ENCODE peak calls at places on chromosomes 4 and X, in six cellular contexts. One of them, this sample, is unnamed.

GRCh38 chrX:9516635-9517034 is 51.8 kb downstream of the TBL1X start:
- DNase-seq in IMR-90: no peak
- DNase-seq in activated CD4-positive, alpha-beta T cell treated with anti-CD3 and anti-CD28 coated beads, Interleukin-2, amount 10 ng/mL, durations not matched to agents 24 days and 14 days: no peak
- DNase-seq in kidney glomerular epithelial cell: no peak
- DNase-seq in glomerular endothelial cell: no peak
- DNase-seq in left ventricle myocardium superior: no peak
- DNase-seq in this sample: no peak

GRCh38 chrX:1488141-1488540 is 35.4 kb upstream of the ASMTL start:
- DNase-seq in IMR-90: no peak
- DNase-seq in activated CD4-positive, alpha-beta T cell treated with anti-CD3 and anti-CD28 coated beads, Interleukin-2, amount 10 ng/mL, durations not matched to agents 24 days and 14 days: no peak
- DNase-seq in kidney glomerular epithelial cell: no peak
- DNase-seq in glomerular endothelial cell: no peak
- DNase-seq in left ventricle myocardium superior: no peak
- DNase-seq in this sample: no peak

GRCh38 chr4:99614491-99614890 is 39.9 kb downstream of the MTTP start:
- DNase-seq in IMR-90: no peak
- DNase-seq in activated CD4-positive, alpha-beta T cell treated with anti-CD3 and anti-CD28 coated beads, Interleukin-2, amount 10 ng/mL, durations not matched to agents 24 days and 14 days: no peak
- DNase-seq in kidney glomerular epithelial cell: no peak
- DNase-seq in glomerular endothelial cell: no peak
- DNase-seq in left ventricle myocardium superior: no peak
- DNase-seq in this sample: no peak

GRCh38 chrX:56932653-56933339 is 62.5 kb downstream of the SPIN3 start:
- DNase-seq in IMR-90: no peak
- DNase-seq in activated CD4-positive, alpha-beta T cell treated with anti-CD3 and anti-CD28 coated beads, Interleukin-2, amount 10 ng/mL, durations not matched to agents 24 days and 14 days: no peak
- DNase-seq in kidney glomerular epithelial cell: no peak
- DNase-seq in glomerular endothelial cell: no peak
- DNase-seq in left ventricle myocardium superior: no peak
- DNase-seq in this sample: no peak

GRCh38 chr4:119025440-119025839 is 110.2 kb upstream of the MYOZ2 start:
- DNase-seq in IMR-90: peak
- DNase-seq in activated CD4-positive, alpha-beta T cell treated with anti-CD3 and anti-CD28 coated beads, Interleukin-2, amount 10 ng/mL, durations not matched to agents 24 days and 14 days: no peak
- DNase-seq in kidney glomerular epithelial cell: peak
- DNase-seq in glomerular endothelial cell: no peak
- DNase-seq in left ventricle myocardium superior: peak
- DNase-seq in this sample: no peak

GRCh38 chrX:46927718-46928117 is 15.5 kb downstream of the JADE3 start:
- DNase-seq in IMR-90: no peak
- DNase-seq in activated CD4-positive, alpha-beta T cell treated with anti-CD3 and anti-CD28 coated beads, Interleukin-2, amount 10 ng/mL, durations not matched to agents 24 days and 14 days: no peak
- DNase-seq in kidney glomerular epithelial cell: no peak
- DNase-seq in glomerular endothelial cell: no peak
- DNase-seq in left ventricle myocardium superior: no peak
- DNase-seq in this sample: no peak

GRCh38 chr4:26217961-26218676 is 102.7 kb upstream of the RBPJ start:
- DNase-seq in IMR-90: no peak
- DNase-seq in activated CD4-positive, alpha-beta T cell treated with anti-CD3 and anti-CD28 coated beads, Interleukin-2, amount 10 ng/mL, durations not matched to agents 24 days and 14 days: no peak
- DNase-seq in kidney glomerular epithelial cell: no peak
- DNase-seq in glomerular endothelial cell: no peak
- DNase-seq in left ventricle myocardium superior: peak
- DNase-seq in this sample: no peak

GRCh38 chr4:42954925-42955669 is 62.6 kb downstream of the GRXCR1 start:
- DNase-seq in IMR-90: no peak
- DNase-seq in activated CD4-positive, alpha-beta T cell treated with anti-CD3 and anti-CD28 coated beads, Interleukin-2, amount 10 ng/mL, durations not matched to agents 24 days and 14 days: no peak
- DNase-seq in kidney glomerular epithelial cell: no peak
- DNase-seq in glomerular endothelial cell: no peak
- DNase-seq in left ventricle myocardium superior: peak
- DNase-seq in this sample: no peak

GRCh38 chr4:125319311-125319710 is 4.6 kb downstream of the FAT4 start:
- DNase-seq in IMR-90: peak
- DNase-seq in activated CD4-positive, alpha-beta T cell treated with anti-CD3 and anti-CD28 coated beads, Interleukin-2, amount 10 ng/mL, durations not matched to agents 24 days and 14 days: no peak
- DNase-seq in kidney glomerular epithelial cell: no peak
- DNase-seq in glomerular endothelial cell: no peak
- DNase-seq in left ventricle myocardium superior: no peak
- DNase-seq in this sample: no peak

GRCh38 chr4:10605746-10606482 is 78.7 kb downstream of the CLNK start:
- DNase-seq in IMR-90: peak
- DNase-seq in activated CD4-positive, alpha-beta T cell treated with anti-CD3 and anti-CD28 coated beads, Interleukin-2, amount 10 ng/mL, durations not matched to agents 24 days and 14 days: no peak
- DNase-seq in kidney glomerular epithelial cell: peak
- DNase-seq in glomerular endothelial cell: no peak
- DNase-seq in left ventricle myocardium superior: no peak
- DNase-seq in this sample: no peak

GRCh38 chrX:102746134-102746584 is 25.6 kb downstream of the GPRASP3 start:
- DNase-seq in IMR-90: no peak
- DNase-seq in activated CD4-positive, alpha-beta T cell treated with anti-CD3 and anti-CD28 coated beads, Interleukin-2, amount 10 ng/mL, durations not matched to agents 24 days and 14 days: peak
- DNase-seq in kidney glomerular epithelial cell: no peak
- DNase-seq in glomerular endothelial cell: no peak
- DNase-seq in left ventricle myocardium superior: peak
- DNase-seq in this sample: no peak

GRCh38 chrX:24426340-24426913 is 38.7 kb upstream of the PDK3 start:
- DNase-seq in IMR-90: peak
- DNase-seq in activated CD4-positive, alpha-beta T cell treated with anti-CD3 and anti-CD28 coated beads, Interleukin-2, amount 10 ng/mL, durations not matched to agents 24 days and 14 days: no peak
- DNase-seq in kidney glomerular epithelial cell: no peak
- DNase-seq in glomerular endothelial cell: no peak
- DNase-seq in left ventricle myocardium superior: no peak
- DNase-seq in this sample: no peak

GRCh38 chrX:115297189-115297588 is 7.7 kb downstream of the LUZP4 start:
- DNase-seq in IMR-90: no peak
- DNase-seq in activated CD4-positive, alpha-beta T cell treated with anti-CD3 and anti-CD28 coated beads, Interleukin-2, amount 10 ng/mL, durations not matched to agents 24 days and 14 days: no peak
- DNase-seq in kidney glomerular epithelial cell: peak
- DNase-seq in glomerular endothelial cell: no peak
- DNase-seq in left ventricle myocardium superior: no peak
- DNase-seq in this sample: no peak

GRCh38 chrX:115392871-115393270 is 103.4 kb downstream of the LUZP4 start:
- DNase-seq in IMR-90: no peak
- DNase-seq in activated CD4-positive, alpha-beta T cell treated with anti-CD3 and anti-CD28 coated beads, Interleukin-2, amount 10 ng/mL, durations not matched to agents 24 days and 14 days: no peak
- DNase-seq in kidney glomerular epithelial cell: no peak
- DNase-seq in glomerular endothelial cell: no peak
- DNase-seq in left ventricle myocardium superior: no peak
- DNase-seq in this sample: no peak

GRCh38 chr4:73836373-73837269 is at the start of gene CXCL6:
- DNase-seq in IMR-90: no peak
- DNase-seq in activated CD4-positive, alpha-beta T cell treated with anti-CD3 and anti-CD28 coated beads, Interleukin-2, amount 10 ng/mL, durations not matched to agents 24 days and 14 days: peak
- DNase-seq in kidney glomerular epithelial cell: no peak
- DNase-seq in glomerular endothelial cell: no peak
- DNase-seq in left ventricle myocardium superior: peak
- DNase-seq in this sample: no peak

GRCh38 chr4:105473340-105474109 is at the start of gene PPA2:
- DNase-seq in IMR-90: peak
- DNase-seq in activated CD4-positive, alpha-beta T cell treated with anti-CD3 and anti-CD28 coated beads, Interleukin-2, amount 10 ng/mL, durations not matched to agents 24 days and 14 days: peak
- DNase-seq in kidney glomerular epithelial cell: peak
- DNase-seq in glomerular endothelial cell: no peak
- DNase-seq in left ventricle myocardium superior: peak
- DNase-seq in this sample: peak

GRCh38 chrX:42992199-42992943 is 214.4 kb upstream of the PPP1R2C start:
- DNase-seq in IMR-90: no peak
- DNase-seq in activated CD4-positive, alpha-beta T cell treated with anti-CD3 and anti-CD28 coated beads, Interleukin-2, amount 10 ng/mL, durations not matched to agents 24 days and 14 days: no peak
- DNase-seq in kidney glomerular epithelial cell: no peak
- DNase-seq in glomerular endothelial cell: no peak
- DNase-seq in left ventricle myocardium superior: no peak
- DNase-seq in this sample: no peak

GRCh38 chr4:153257151-153257620 is 52.9 kb downstream of the TRIM2 start:
- DNase-seq in IMR-90: peak
- DNase-seq in activated CD4-positive, alpha-beta T cell treated with anti-CD3 and anti-CD28 coated beads, Interleukin-2, amount 10 ng/mL, durations not matched to agents 24 days and 14 days: peak
- DNase-seq in kidney glomerular epithelial cell: peak
- DNase-seq in glomerular endothelial cell: no peak
- DNase-seq in left ventricle myocardium superior: peak
- DNase-seq in this sample: no peak

GRCh38 chrX:109840585-109840984 is 107.5 kb upstream of the ACSL4 start:
- DNase-seq in IMR-90: peak
- DNase-seq in activated CD4-positive, alpha-beta T cell treated with anti-CD3 and anti-CD28 coated beads, Interleukin-2, amount 10 ng/mL, durations not matched to agents 24 days and 14 days: peak
- DNase-seq in kidney glomerular epithelial cell: peak
- DNase-seq in glomerular endothelial cell: no peak
- DNase-seq in left ventricle myocardium superior: no peak
- DNase-seq in this sample: no peak

GRCh38 chrX:134676440-134676839 is 18.2 kb upstream of the PLAC1 start:
- DNase-seq in IMR-90: peak
- DNase-seq in activated CD4-positive, alpha-beta T cell treated with anti-CD3 and anti-CD28 coated beads, Interleukin-2, amount 10 ng/mL, durations not matched to agents 24 days and 14 days: no peak
- DNase-seq in kidney glomerular epithelial cell: peak
- DNase-seq in glomerular endothelial cell: no peak
- DNase-seq in left ventricle myocardium superior: no peak
- DNase-seq in this sample: no peak

GRCh38 chr4:3296651-3297050 is 3.8 kb downstream of the RGS12 start:
- DNase-seq in IMR-90: no peak
- DNase-seq in activated CD4-positive, alpha-beta T cell treated with anti-CD3 and anti-CD28 coated beads, Interleukin-2, amount 10 ng/mL, durations not matched to agents 24 days and 14 days: no peak
- DNase-seq in kidney glomerular epithelial cell: no peak
- DNase-seq in glomerular endothelial cell: no peak
- DNase-seq in left ventricle myocardium superior: no peak
- DNase-seq in this sample: no peak

GRCh38 chrX:46317158-46317557 is 228.1 kb downstream of the ZNF674 start:
- DNase-seq in IMR-90: no peak
- DNase-seq in activated CD4-positive, alpha-beta T cell treated with anti-CD3 and anti-CD28 coated beads, Interleukin-2, amount 10 ng/mL, durations not matched to agents 24 days and 14 days: no peak
- DNase-seq in kidney glomerular epithelial cell: peak
- DNase-seq in glomerular endothelial cell: no peak
- DNase-seq in left ventricle myocardium superior: no peak
- DNase-seq in this sample: no peak

This sample was measured in T-helper 22 cell.